ENCODE peak calls at places on chromosomes 12 and 14, in nine cellular contexts. C, L, B, R, Z, F, W, K and E are unnamed samples.

GRCh38 chr12:108340037-108340436 is 926 bp upstream of the CMKLR1 start:
- DNase-seq in C (no peak), L (no peak), B (no peak), R (no peak), Z (no peak), F (no peak), W (no peak), K (no peak), E (no peak)

GRCh38 chr14:103820382-103820781 is 27.0 kb downstream of the PPP1R13B start:
- DNase-seq in C (no peak), L (no peak), B (no peak), R (no peak), Z (no peak), F (no peak), W (no peak), K (no peak), E (no peak)

GRCh38 chr14:101865288-101865687 is 99.1 kb upstream of the DYNC1H1 start:
- DNase-seq in C (no peak), L (no peak), B (no peak), R (no peak), Z (no peak), F (no peak), W (no peak), K (no peak), E (no peak)

GRCh38 chr12:104410326-104410725 is 46.4 kb upstream of the CHST11 start:
- DNase-seq in C (no peak), L (no peak), B (no peak), R (no peak), Z (no peak), F (peak; percentile 27), W (no peak), K (no peak), E (no peak)

GRCh38 chr12:124080649-124081048 is 107.6 kb downstream of the ZNF664 start:
- DNase-seq in C (no peak), L (no peak), B (no peak), R (no peak), Z (no peak), F (no peak), W (no peak), K (no peak), E (no peak)

GRCh38 chr12:106918746-106919145 is 37.0 kb upstream of the TMEM263 start:
- DNase-seq in C (no peak), L (no peak), B (no peak), R (peak; percentile 8), Z (no peak), F (peak; percentile 14), W (no peak), K (no peak), E (no peak)

GRCh38 chr12:65994318-65994717 is 136.2 kb downstream of the LLPH start:
- DNase-seq in C (no peak), L (no peak), B (no peak), R (no peak), Z (no peak), F (no peak), W (no peak), K (no peak), E (no peak)

GRCh38 chr12:91272456-91273063 is 89.9 kb upstream of the DCN start:
- DNase-seq in C (peak; percentile 12), L (peak; percentile 46), B (peak; percentile 80), R (no peak), Z (no peak), F (peak; percentile 27), W (no peak), K (no peak), E (no peak)

GRCh38 chr14:57009585-57010515 is 199.6 kb upstream of the OTX2 start:
- DNase-seq in C (no peak), L (no peak), B (no peak), R (no peak), Z (no peak), F (no peak), W (no peak), K (peak; percentile 3), E (no peak)

GRCh38 chr14:56172571-56172971 is 54.4 kb downstream of the PELI2 start:
- DNase-seq in C (peak; percentile 69), L (no peak), B (no peak), R (peak; percentile 92), Z (no peak), F (peak; percentile 88), W (no peak), K (peak; percentile 10), E (no peak)

GRCh38 chr12:108382437-108382801 is 43.3 kb upstream of the CMKLR1 start:
- DNase-seq in C (no peak), L (no peak), B (no peak), R (no peak), Z (no peak), F (no peak), W (no peak), K (no peak), E (no peak)

GRCh38 chr12:112146123-112146522 is 20.8 kb downstream of the TRAFD1 start:
- DNase-seq in C (no peak), L (no peak), B (no peak), R (no peak), Z (no peak), F (no peak), W (no peak), K (no peak), E (no peak)

GRCh38 chr12:59429766-59430165 is 166.1 kb upstream of the SLC16A7 start:
- DNase-seq in C (peak; percentile 15), L (no peak), B (no peak), R (peak; percentile 65), Z (no peak), F (no peak), W (no peak), K (no peak), E (no peak)

GRCh38 chr12:97127061-97127460 is 220.0 kb downstream of the NEDD1 start:
- DNase-seq in C (no peak), L (no peak), B (no peak), R (no peak), Z (no peak), F (no peak), W (no peak), K (no peak), E (no peak)

GRCh38 chr14:93035917-93036651 is 79.6 kb downstream of the ITPK1 start:
- DNase-seq in C (peak; percentile 44), L (peak; percentile 44), B (no peak), R (no peak), Z (no peak), F (peak; percentile 22), W (peak; percentile 93), K (peak; percentile 38), E (no peak)

DNA sequence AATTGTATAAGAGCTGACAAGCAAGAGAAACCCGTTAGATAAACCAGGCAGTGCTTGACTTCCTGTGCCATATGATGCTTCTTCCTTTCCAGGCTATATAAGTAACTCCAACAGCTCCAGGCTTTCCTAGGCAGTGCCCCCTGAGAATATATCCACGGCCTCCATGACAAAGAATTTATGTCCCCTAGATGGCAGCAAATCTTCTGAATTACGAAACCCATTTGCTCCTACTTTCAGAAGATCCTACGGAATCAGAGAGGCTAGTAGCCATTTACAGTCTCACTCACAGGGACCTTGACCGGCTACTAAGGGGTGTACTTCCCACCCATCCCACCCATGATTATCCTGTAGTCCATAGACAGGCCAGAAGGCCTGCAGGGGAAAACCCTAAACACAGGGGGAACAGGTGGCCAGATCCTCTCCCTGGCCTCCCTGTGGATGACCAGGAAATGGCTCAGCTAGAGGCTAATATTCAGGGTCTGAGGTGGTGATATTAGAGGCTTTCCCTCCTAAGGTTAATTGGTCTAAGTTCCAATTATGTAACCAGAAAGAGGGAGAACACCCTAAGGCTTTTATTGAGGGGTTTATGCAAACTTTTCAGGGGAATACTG is 77.2 kb upstream of the DCD start:
- DNase-seq in C (peak; percentile 6), L (no peak), B (no peak), R (no peak), Z (no peak), F (peak; percentile 9), W (no peak), K (no peak), E (no peak)
- TF ChIP-seq CTCF in C (peak; percentile 40), L (no peak), B (no peak), R (peak; percentile 20), Z (no peak), F (peak; percentile 32), W (peak; percentile 51), K (no peak), E (peak; percentile 40)

GRCh38 chr12:88113871-88114270 is 28.0 kb downstream of the CEP290 start:
- DNase-seq in C (peak; percentile 15), L (no peak), B (no peak), R (peak; percentile 21), Z (no peak), F (peak; percentile 9), W (no peak), K (peak; percentile 6), E (no peak)

GRCh38 chr12:88108021-88108420 is 33.9 kb downstream of the CEP290 start:
- DNase-seq in C (peak; percentile 23), L (no peak), B (no peak), R (peak; percentile 28), Z (no peak), F (peak; percentile 25), W (no peak), K (no peak), E (no peak)

DNA sequence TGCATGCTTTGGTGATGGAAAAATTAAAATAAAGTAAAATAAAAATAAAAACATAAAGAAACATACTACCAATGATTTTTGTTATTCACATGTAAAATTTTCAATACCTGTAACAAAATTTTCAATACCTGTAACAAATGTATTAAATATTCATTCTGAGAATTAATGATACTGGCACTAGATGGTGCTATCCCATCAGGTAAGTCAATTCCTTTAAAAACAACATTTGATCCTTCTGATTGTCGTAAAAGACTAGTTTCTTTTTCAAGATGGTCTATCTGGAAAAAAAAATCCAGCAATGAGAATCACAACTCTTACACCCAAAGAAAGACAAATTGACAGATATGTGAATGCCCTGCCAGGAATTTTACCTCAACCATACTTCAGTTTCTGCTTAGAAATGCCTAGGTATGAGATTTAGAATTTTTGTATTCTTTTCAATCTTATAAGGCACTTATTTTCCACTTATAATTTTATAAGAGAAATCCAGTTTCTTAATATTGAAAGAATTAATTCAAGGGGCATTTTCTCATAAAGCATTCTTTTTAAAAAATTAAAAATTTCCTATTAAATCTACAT is 30.7 kb downstream of the CEP290 start:
- DNase-seq in C (peak; percentile 69), L (no peak), B (no peak), R (peak; percentile 56), Z (no peak), F (peak; percentile 71), W (no peak), K (peak; percentile 48), E (peak; percentile 5)
- TF ChIP-seq CTCF in C (peak; percentile 52), L (no peak), B (peak; percentile 37), R (peak; percentile 54), Z (no peak), F (peak; percentile 27), W (peak; percentile 52), K (peak; percentile 51), E (no peak)

GRCh38 chr12:4383304-4383865 is 3.9 kb upstream of the FGF23 start:
- DNase-seq in C (no peak), L (no peak), B (no peak), R (no peak), Z (no peak), F (no peak), W (no peak), K (no peak), E (no peak)
- TF ChIP-seq CTCF in C (no peak), L (no peak), B (no peak), R (no peak), Z (no peak), F (no peak), W (no peak), K (no peak), E (no peak)

DNA sequence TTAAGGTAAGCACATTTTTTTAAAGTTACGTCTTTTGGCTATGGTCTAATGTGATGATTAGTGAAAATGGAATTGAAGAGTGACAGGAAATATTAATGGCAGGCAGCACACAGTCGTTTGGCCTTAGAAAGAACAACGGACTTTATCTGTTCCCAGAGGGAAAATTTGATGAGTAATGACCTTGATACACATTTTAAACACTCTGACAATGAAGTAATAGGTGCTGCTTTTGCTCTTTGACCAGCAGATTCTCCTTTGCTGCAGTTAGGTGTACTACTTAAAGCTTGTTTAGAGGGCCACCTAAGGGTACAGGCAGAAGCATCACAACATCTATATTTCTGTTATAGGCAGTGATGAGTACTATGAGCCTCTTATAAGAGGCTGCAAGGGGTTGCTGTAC is 27.1 kb upstream of the RNU6-8 start:
- DNase-seq in C (peak; percentile 58), L (no peak), B (no peak), R (peak; percentile 33), Z (no peak), F (peak; percentile 55), W (no peak), K (peak; percentile 79), E (no peak)
- TF ChIP-seq CTCF in C (no peak), L (no peak), B (no peak), R (no peak), Z (no peak), F (no peak), W (no peak), K (no peak), E (no peak)